ENCODE peak calls at places on chromosomes 6 and 20, in six cellular contexts. Y is cardiac muscle cell, M is fibroblast of lung, I is PC-9, E is right lobe of liver, X is colonic mucosa. S is an unnamed sample.

GRCh38 chr20:60474385-60474910 is 516.2 kb downstream of the CDH26 start:
- DNase-seq in Y (no peak), M (no peak), I (no peak), E (no peak), X (no peak), S (no peak)

GRCh38 chr20:50127587-50128519 is 14.9 kb upstream of the UBE2V1 start:
- DNase-seq in Y (no peak), M (no peak), I (no peak), E (no peak), X (no peak), S (no peak)

GRCh38 chr6:119716668-119717270 is 367.2 kb upstream of the MAN1A1 start:
- DNase-seq in Y (no peak), M (no peak), I (no peak), E (no peak), X (no peak), S (no peak)

GRCh38 chr6:15437090-15437489 is 191.2 kb downstream of the JARID2 start:
- DNase-seq in Y (no peak), M (no peak), I (no peak), E (no peak), X (no peak), S (no peak)

GRCh38 chr6:91720323-91720722 is 1133.5 kb upstream of the MAP3K7 start:
- DNase-seq in Y (no peak), M (no peak), I (no peak), E (no peak), X (no peak), S (no peak)

GRCh38 chr6:29527126-29527525 is 32.4 kb downstream of the UBD start:
- DNase-seq in Y (no peak), M (no peak), I (no peak), E (no peak), X (no peak), S (no peak)

GRCh38 chr20:7375905-7376304 is 564.4 kb downstream of the HAO1 start:
- DNase-seq in Y (peak; percentile 28), M (no peak), I (no peak), E (no peak), X (no peak), S (no peak)

GRCh38 chr6:131116755-131117360 is 18.4 kb upstream of the AKAP7 start:
- DNase-seq in Y (peak; percentile 26), M (peak; percentile 44), I (peak; percentile 52), E (no peak), X (peak; percentile 34), S (no peak)

GRCh38 chr6:168226832-168227434 is 92.6 kb downstream of the DACT2 start:
- DNase-seq in Y (no peak), M (no peak), I (no peak), E (no peak), X (no peak), S (peak; percentile 58)

GRCh38 chr6:64113703-64114102 is 478.1 kb downstream of the PHF3 start:
- DNase-seq in Y (no peak), M (no peak), I (no peak), E (no peak), X (no peak), S (no peak)

GRCh38 chr6:134757911-134758361 is 192.0 kb downstream of the ALDH8A1 start:
- DNase-seq in Y (no peak), M (no peak), I (peak; percentile 99), E (no peak), X (no peak), S (no peak)

GRCh38 chr6:21214738-21215448 is 378.7 kb upstream of the SOX4 start:
- DNase-seq in Y (no peak), M (no peak), I (no peak), E (no peak), X (no peak), S (no peak)

GRCh38 chr6:25122001-25122400 is 157.2 kb upstream of the CARMIL1 start:
- DNase-seq in Y (no peak), M (peak; percentile 37), I (no peak), E (peak; percentile 25), X (peak; percentile 30), S (no peak)

GRCh38 chr6:149723771-149724417 is 6.0 kb upstream of the LATS1 start:
- DNase-seq in Y (peak; percentile 41), M (peak; percentile 72), I (peak; percentile 51), E (peak; percentile 25), X (peak; percentile 53), S (peak; percentile 65)

GRCh38 chr6:109079981-109080380 is 14.7 kb downstream of the SESN1 start:
- DNase-seq in Y (peak; percentile 72), M (no peak), I (no peak), E (no peak), X (no peak), S (no peak)

GRCh38 chr6:145245119-145245518 is 490.2 kb downstream of the EPM2A start:
- DNase-seq in Y (no peak), M (peak; percentile 11), I (no peak), E (no peak), X (no peak), S (no peak)

GRCh38 chr6:165163519-165163918 is 145.9 kb downstream of the C6orf118 start:
- DNase-seq in Y (no peak), M (no peak), I (no peak), E (no peak), X (no peak), S (no peak)

GRCh38 chr6:138765896-138766487 is 7.6 kb upstream of the CCDC28A start:
- DNase-seq in Y (peak; percentile 54), M (peak; percentile 25), I (peak; percentile 60), E (no peak), X (no peak), S (no peak)

GRCh38 chr6:44284867-44285266 is 14.6 kb downstream of the TMEM151B start:
- DNase-seq in Y (no peak), M (no peak), I (no peak), E (no peak), X (no peak), S (no peak)

GRCh38 chr6:37473364-37474095 is 26.2 kb downstream of the CCDC167 start:
- DNase-seq in Y (no peak), M (peak; percentile 54), I (no peak), E (peak; percentile 80), X (no peak), S (peak; percentile 87)

GRCh38 chr6:107676002-107676401 is 148.1 kb downstream of the SCML4 start:
- DNase-seq in Y (no peak), M (no peak), I (no peak), E (no peak), X (no peak), S (no peak)

GRCh38 chr6:39240155-39240757 is 11.0 kb upstream of the KCNK5 start:
- DNase-seq in Y (no peak), M (no peak), I (no peak), E (no peak), X (no peak), S (no peak)
- H3K27ac ChIP-seq in Y (no peak overlapping the region), M (no peak overlapping the region), I (no peak overlapping the region), E (no peak overlapping the region), X (no peak overlapping the region), S (no peak overlapping the region)

DNA sequence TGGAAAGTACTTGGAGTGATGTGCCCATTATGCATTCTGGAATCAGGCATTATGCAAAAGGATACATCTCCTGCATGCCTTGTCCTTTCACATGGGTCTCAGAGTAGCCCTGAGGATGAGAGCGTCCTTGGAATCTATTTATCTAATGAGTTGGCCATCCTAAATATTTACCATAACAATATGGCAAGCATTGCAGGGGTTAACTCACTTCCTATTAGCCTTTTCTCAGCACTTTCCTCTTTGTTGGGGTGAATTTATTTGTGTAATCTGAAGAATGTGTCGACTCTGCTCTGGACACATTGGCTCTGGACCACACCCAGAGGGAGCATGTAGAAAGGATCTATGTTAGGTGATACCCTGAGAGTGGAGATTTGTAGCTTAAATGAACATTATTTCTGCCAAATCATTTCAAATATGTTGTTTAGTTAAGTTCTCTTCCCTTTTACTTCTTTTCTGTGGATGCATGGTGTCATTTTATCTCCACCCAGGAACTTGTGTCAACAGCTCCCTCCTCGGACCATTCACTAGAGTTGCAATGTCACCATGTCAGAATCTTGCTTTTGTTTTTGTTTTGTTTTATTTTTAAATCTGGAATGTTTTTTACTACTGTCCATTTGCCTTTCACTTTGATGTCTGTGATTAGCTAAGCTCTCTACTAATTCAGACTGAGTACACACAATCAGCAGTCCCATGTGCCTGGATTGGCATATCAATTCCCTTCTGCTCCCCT is 757.0 kb upstream of the MMS22L start:
- DNase-seq in Y (peak; percentile 32), M (peak; percentile 26), I (no peak), E (no peak), X (no peak), S (no peak)
- TF ChIP-seq CTCF in Y (no peak), M (no peak), I (peak; percentile 49), E (no peak), X (no peak), S (peak; percentile 62)

DNA sequence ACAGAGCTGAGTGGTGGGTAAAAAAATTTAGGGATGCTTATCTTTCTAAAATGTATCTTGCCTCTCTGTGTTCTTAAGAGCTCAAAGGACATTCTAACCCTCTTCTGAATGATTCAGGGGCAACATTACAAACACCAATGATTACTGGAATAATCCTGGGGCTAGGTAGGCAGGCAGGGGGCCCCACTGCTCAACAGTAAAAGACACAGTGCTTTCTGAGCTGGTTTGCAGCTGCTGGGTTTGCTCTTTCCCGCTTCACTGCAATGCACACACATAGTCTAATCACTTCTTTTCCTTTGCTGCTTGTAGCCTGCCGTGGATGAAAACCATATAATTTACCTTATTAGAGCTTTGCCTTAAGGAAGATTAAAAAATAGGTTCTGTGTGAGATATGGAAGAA is 23.9 kb downstream of the CLDN20 start:
- DNase-seq in Y (no peak), M (no peak), I (no peak), E (no peak), X (no peak), S (no peak)
- H3K27ac ChIP-seq in Y (no peak overlapping the region), M (no peak overlapping the region), I (no peak overlapping the region), E (no peak overlapping the region), X (no peak overlapping the region), S (no peak overlapping the region)

DNA sequence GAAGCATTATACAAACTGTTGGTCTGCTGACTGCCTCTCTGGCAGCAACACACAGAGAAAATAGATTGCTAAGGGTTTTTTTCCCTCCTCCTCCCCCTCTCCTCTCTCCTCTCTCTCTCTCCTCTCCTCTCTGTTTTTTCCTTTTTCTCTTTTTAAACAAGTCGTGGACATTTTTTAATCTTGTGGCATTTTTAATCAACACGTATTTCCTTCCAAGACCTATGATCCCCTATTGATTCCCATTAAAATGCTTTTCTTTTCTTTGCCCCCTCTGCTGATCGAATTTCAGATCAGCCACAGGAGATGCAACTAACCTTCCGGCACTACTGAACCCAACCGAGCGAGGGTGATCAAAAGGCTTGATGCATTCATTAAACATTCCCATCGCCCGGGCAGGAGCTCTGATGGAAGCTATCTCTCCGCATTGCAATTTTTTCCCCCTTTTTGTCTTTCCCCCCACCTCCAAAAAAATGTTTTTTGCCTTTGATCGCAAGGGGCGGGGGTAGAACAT is 90.7 kb upstream of the ARID1B start:
- DNase-seq in Y (peak; percentile 65), M (peak; percentile 60), I (peak; percentile 43), E (no peak), X (no peak), S (peak; percentile 61)
- TF ChIP-seq CTCF in Y (peak; percentile 31), M (peak; percentile 48), I (no peak), E (peak; percentile 30), X (peak; percentile 22), S (peak; percentile 57)

GRCh38 chr20:18039063-18039462 is 18.7 kb downstream of the OVOL2 start:
- DNase-seq in Y (no peak), M (no peak), I (no peak), E (no peak), X (no peak), S (no peak)

GRCh38 chr20:18042211-18042610 is 15.5 kb downstream of the OVOL2 start:
- DNase-seq in Y (no peak), M (no peak), I (no peak), E (no peak), X (no peak), S (no peak)

GRCh38 chr20:18046535-18046934 is 11.2 kb downstream of the OVOL2 start:
- DNase-seq in Y (no peak), M (no peak), I (no peak), E (no peak), X (no peak), S (no peak)

GRCh38 chr20:18041462-18041861 is 16.3 kb downstream of the OVOL2 start:
- DNase-seq in Y (no peak), M (no peak), I (no peak), E (no peak), X (no peak), S (no peak)
- H3K27ac ChIP-seq in Y (no peak overlapping the region), M (no peak overlapping the region), I (no peak overlapping the region), E (no peak overlapping the region), X (no peak overlapping the region), S (no peak overlapping the region)

S was measured in foreskin keratinocyte.